ENCODE peak calls at places on chromosomes 13 and 19, in five cellular contexts. R is vagina, O is PC-3, S is SK-N-SH, K is psoas muscle. M is an unnamed sample. For H3K4me1, the result is how much of the 10 kb centered on the place peaks cover.

GRCh38 chr13:97422118-97423054 is 11.6 kb upstream of the RAP2A start:
- DNase-seq in R (no peak), O (no peak), S (no peak), K (no peak), M (no peak)

GRCh38 chr19:51784922-51785690 is 9.9 kb upstream of the FPR3 start:
- DNase-seq in R (no peak), O (peak), S (no peak), K (peak), M (peak)

GRCh38 chr13:110915874-110916670 is 1.2 kb upstream of the ANKRD10 start:
- DNase-seq in R (no peak), O (peak), S (no peak), K (no peak), M (no peak)

GRCh38 chr19:31249217-31249616 is 100.0 kb downstream of the TSHZ3 start:
- DNase-seq in R (no peak), O (no peak), S (no peak), K (no peak), M (no peak)

GRCh38 chr13:106514928-106515634 is 20.4 kb downstream of the EFNB2 start:
- DNase-seq in R (no peak), O (no peak), S (no peak), K (no peak), M (no peak)

GRCh38 chr13:113082198-113083021 is 23.2 kb upstream of the F7 start:
- DNase-seq in R (no peak), O (no peak), S (no peak), K (peak), M (no peak)

GRCh38 chr19:46447006-46447405 is 18.3 kb upstream of the PNMA8C start:
- DNase-seq in R (no peak), O (no peak), S (no peak), K (no peak), M (no peak)

GRCh38 chr13:100987993-100988392 is 313.4 kb upstream of the TMTC4 start:
- DNase-seq in R (no peak), O (peak), S (no peak), K (no peak), M (no peak)

GRCh38 chr13:21078501-21078900 is 17.1 kb upstream of the LATS2 start:
- DNase-seq in R (no peak), O (no peak), S (no peak), K (no peak), M (no peak)

GRCh38 chr13:111034811-111035210 is 80.3 kb upstream of the ARHGEF7 start:
- DNase-seq in R (no peak), O (no peak), S (no peak), K (no peak), M (no peak)

GRCh38 chr13:26965976-26966375 is 205.4 kb upstream of the GPR12 start:
- DNase-seq in R (no peak), O (no peak), S (no peak), K (peak), M (peak)

GRCh38 chr19:31296741-31297390 is 52.4 kb downstream of the TSHZ3 start:
- DNase-seq in R (no peak), O (no peak), S (no peak), K (no peak), M (no peak)

GRCh38 chr19:2266183-2266993 is 10.2 kb upstream of the JSRP1 start:
- DNase-seq in R (no peak), O (peak), S (peak), K (peak), M (peak)

GRCh38 chr19:15529774-15530372 is 21.5 kb downstream of the CYP4F22 start:
- DNase-seq in R (no peak), O (no peak), S (no peak), K (no peak), M (no peak)

GRCh38 chr13:91348906-91349435 is 1.5 kb downstream of the MIR17HG start:
- DNase-seq in R (no peak), O (peak), S (peak), K (peak), M (peak)
- H3K4me1 ChIP-seq in R (under half), O (under half), S (under half), K (under half), M (under half)

GRCh38 chr19:3801412-3802096 is 15.4 kb upstream of the MATK start:
- DNase-seq in R (no peak), O (peak), S (peak), K (no peak), M (peak)
- TF ChIP-seq CTCF in R (no peak), O (no peak), S (peak), K (no peak), M (peak)

GRCh38 chr19:44725251-44725650 is 23.3 kb upstream of the BCL3 start:
- DNase-seq in R (no peak), O (no peak), S (no peak), K (no peak), M (no peak)
- H3K4me1 ChIP-seq in R (under half), O (under half), S (under half), K (under half), M (under half)

DNA sequence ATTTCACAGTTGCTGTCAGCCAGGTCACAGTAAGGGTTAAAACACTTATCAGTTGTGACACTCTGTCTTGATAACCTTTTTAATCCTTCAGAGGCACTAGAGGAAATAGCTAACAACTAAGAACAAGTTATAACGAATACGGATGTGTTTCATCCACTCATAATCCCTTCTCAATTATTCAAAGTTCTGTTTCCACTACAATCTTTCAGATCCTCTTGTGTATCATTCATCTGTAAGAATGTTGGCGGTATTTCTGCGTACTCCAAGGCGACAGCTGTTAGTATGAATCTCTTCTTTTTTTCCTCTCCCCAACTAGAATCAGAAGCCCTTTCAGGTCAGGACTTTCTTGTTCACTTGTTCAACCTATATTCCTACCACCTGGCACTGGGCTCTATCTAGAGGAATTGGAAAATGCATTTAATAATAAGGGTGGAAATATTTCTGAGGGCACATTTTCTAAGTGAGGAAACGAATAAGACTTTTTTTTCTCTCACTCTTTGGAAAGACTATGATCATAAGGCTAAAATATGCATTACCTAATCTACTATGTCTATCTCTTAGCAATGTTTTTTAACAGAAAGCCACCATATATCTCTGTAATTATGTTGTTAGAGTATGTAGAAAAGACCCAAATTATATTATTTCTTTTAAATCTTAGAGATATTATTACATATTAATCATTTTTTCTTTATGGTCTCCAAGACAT is 493.0 kb downstream of the PCDH20 start:
- DNase-seq in R (no peak), O (no peak), S (no peak), K (no peak), M (no peak)
- TF ChIP-seq CTCF in R (no peak), O (no peak), S (no peak), K (no peak), M (no peak)

DNA sequence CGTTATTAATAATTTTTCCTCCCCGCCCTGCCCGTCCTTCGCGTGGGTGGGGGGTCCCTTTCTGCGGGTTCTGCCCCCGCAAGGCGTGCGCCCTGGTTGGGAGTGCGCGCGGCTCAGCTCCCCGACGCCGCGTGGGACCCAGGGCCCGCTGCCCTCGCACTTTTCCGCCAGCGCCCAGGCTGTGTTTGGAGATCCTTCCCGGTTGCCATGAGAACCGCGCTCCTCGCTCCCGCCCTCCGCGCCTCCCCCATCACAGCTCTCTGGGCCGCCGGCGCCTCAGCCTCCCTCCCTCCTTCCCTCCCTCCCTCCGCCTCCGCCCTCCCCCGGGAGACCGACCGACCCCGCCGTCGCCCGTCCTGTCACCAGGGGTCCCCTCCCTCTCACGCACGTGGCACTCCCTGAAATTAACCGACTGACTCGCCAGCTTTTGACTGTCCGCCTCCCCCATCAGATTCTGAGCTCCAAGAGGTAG is 2.4 kb upstream of the SSBP4 start:
- DNase-seq in R (no peak), O (peak), S (peak), K (peak), M (peak)
- H3K4me1 ChIP-seq in R (half or more), O (under half), S (half or more), K (under half), M (under half)

GRCh38 chr13:58906329-58907007 is 1257.3 kb downstream of the DIAPH3 start:
- DNase-seq in R (no peak), O (no peak), S (no peak), K (no peak), M (no peak)
- TF ChIP-seq CTCF in R (no peak), O (no peak), S (no peak), K (no peak), M (no peak)

M was measured in heart right ventricle.